ENCODE peak calls at places on chromosomes 11 and 22, in eight cellular contexts. K, S, E, A, J, I, B and T are unnamed samples.

GRCh38 chr22:17137226-17137625 is 16.1 kb upstream of the TMEM121B start:
- DNase-seq in K (no peak), J (no peak), B (no peak), S (no peak), I (no peak), A (no peak), E (no peak), T (no peak)

GRCh38 chr11:101866619-101867491 is 48.0 kb upstream of the CEP126 start:
- DNase-seq in B (no peak), J (no peak), K (peak; percentile 90), I (no peak), E (peak; percentile 93), A (no peak), S (no peak), T (no peak)

GRCh38 chr11:10489444-10489785 is 34.4 kb downstream of the AMPD3 start:
- DNase-seq in S (no peak), J (no peak), E (no peak), I (no peak), A (no peak), B (no peak), K (no peak), T (no peak)

GRCh38 chr11:132982769-132983168 is 549.5 kb downstream of the OPCML start:
- DNase-seq in B (peak; percentile 43), K (no peak), A (no peak), J (no peak), I (no peak), E (no peak), S (no peak), T (no peak)

GRCh38 chr11:69657911-69658605 is 17.1 kb downstream of the LTO1 start:
- DNase-seq in E (peak; percentile 97), I (no peak), A (no peak), K (no peak), B (peak; percentile 88), J (no peak), S (no peak), T (peak; percentile 38)

GRCh38 chr11:1410366-1411291 is 20.9 kb downstream of the BRSK2 start:
- DNase-seq in A (no peak), J (no peak), I (no peak), B (peak; percentile 44), K (no peak), S (no peak), E (no peak), T (peak; percentile 89)

GRCh38 chr22:17741866-17742527 is 32.3 kb downstream of the BID start:
- DNase-seq in K (no peak), J (no peak), A (peak; percentile 40), E (no peak), B (no peak), S (no peak), I (no peak), T (no peak)

GRCh38 chr22:48945621-48946458 is 881.8 kb downstream of the BRD1 start:
- DNase-seq in K (no peak), J (no peak), B (no peak), E (peak; percentile 36), I (no peak), S (no peak), A (no peak), T (no peak)

GRCh38 chr11:35247428-35247827 is 108.5 kb downstream of the CD44 start:
- DNase-seq in I (no peak), E (no peak), S (no peak), A (no peak), J (no peak), B (no peak), K (no peak), T (no peak)

GRCh38 chr11:33690290-33691050 is 10.2 kb downstream of the C11orf91 start:
- DNase-seq in E (peak; percentile 46), K (peak; percentile 94), J (no peak), B (no peak), A (no peak), I (peak; percentile 96), S (peak; percentile 81), T (no peak)

GRCh38 chr11:32895471-32895870 is 2.9 kb downstream of the QSER1 start:
- DNase-seq in I (no peak), B (no peak), S (no peak), J (peak; percentile 28), E (no peak), A (no peak), K (no peak), T (no peak)

GRCh38 chr22:30304495-30305244 is 15.4 kb upstream of the CASTOR1 start:
- DNase-seq in I (no peak), B (no peak), J (no peak), K (no peak), S (no peak), A (no peak), E (no peak), T (no peak)

GRCh38 chr22:39308614-39309363 is 10.6 kb downstream of the RPL3 start:
- DNase-seq in A (no peak), S (peak; percentile 92), E (no peak), I (no peak), B (peak; percentile 48), K (peak; percentile 78), J (peak; percentile 72), T (no peak)

GRCh38 chr22:24133187-24133965 is 47.9 kb upstream of the SUSD2 start:
- DNase-seq in S (no peak), B (peak; percentile 51), K (peak; percentile 27), I (no peak), A (no peak), E (no peak), J (no peak), T (no peak)

GRCh38 chr22:33481550-33481949 is 423.4 kb upstream of the SYN3 start:
- DNase-seq in I (no peak), J (no peak), E (no peak), K (no peak), B (no peak), A (no peak), S (no peak), T (no peak)

GRCh38 chr11:61834278-61835004 is 6.3 kb downstream of the FADS2 start:
- DNase-seq in B (peak; percentile 80), I (no peak), J (peak; percentile 10), K (no peak), S (no peak), E (no peak), A (peak; percentile 87), T (peak; percentile 27)

GRCh38 chr22:49660794-49661781 is 166.6 kb downstream of the BRD1 start:
- DNase-seq in E (no peak), S (no peak), I (no peak), A (no peak), B (no peak), K (no peak), J (no peak), T (no peak)

GRCh38 chr11:116513894-116514293 is 258.9 kb downstream of the BUD13 start:
- DNase-seq in E (peak; percentile 64), J (no peak), K (peak; percentile 54), I (no peak), S (peak; percentile 46), B (peak; percentile 83), A (no peak), T (no peak)

GRCh38 chr11:36447514-36447913 is 62.6 kb downstream of the TRAF6 start:
- DNase-seq in E (no peak), K (no peak), S (no peak), B (peak; percentile 18), A (no peak), I (no peak), J (no peak), T (no peak)

GRCh38 chr11:69027704-69028372 is 14.8 kb upstream of the MRGPRF start:
- DNase-seq in K (peak; percentile 41), I (no peak), J (peak; percentile 93), S (no peak), E (peak; percentile 56), A (no peak), B (no peak), T (no peak)

GRCh38 chr11:86101941-86102407 is 33.1 kb upstream of the PICALM start:
- DNase-seq in B (no peak), I (peak; percentile 77), S (no peak), A (no peak), K (peak; percentile 47), E (no peak), J (peak; percentile 7), T (no peak)

GRCh38 chr11:118485273-118485672 is 42.0 kb upstream of the TTC36 start:
- DNase-seq in K (no peak), S (no peak), J (no peak), E (no peak), B (no peak), I (no peak), A (no peak), T (peak; percentile 34)
- TF ChIP-seq CTCF in K (peak; percentile 14), S (no peak), J (no peak), E (no peak), B (no peak), I (no peak), A (no peak), T (peak; percentile 50)

DNA sequence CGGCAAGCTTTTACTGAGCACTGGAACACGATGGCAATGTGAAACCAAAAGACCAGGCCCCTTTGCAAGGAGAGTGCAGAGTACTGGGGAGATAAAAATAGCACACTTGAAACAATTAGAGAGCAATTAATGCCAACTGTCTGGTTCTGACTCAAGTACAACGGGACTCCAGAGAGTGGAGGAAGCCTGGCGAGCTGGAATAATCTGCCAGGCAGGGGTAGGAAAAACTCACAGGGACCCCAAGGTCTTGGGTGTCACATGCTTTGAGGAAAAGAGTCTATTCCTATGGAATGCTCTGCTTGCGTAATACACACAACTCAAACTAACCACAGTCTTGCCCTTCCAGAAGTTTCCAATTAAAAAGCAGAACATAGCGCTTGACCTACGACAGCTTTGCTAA is 113.0 kb upstream of the CLMP start:
- DNase-seq in E (no peak), J (no peak), S (no peak), K (no peak), B (no peak), A (peak; percentile 19), I (no peak), T (peak; percentile 62)
- TF ChIP-seq REST in E (no peak), J (no peak), S (no peak), K (no peak), B (no peak), A (no peak), I (no peak), T (no peak)

GRCh38 chr22:38208549-38209097 is 6.8 kb downstream of the MAFF start:
- DNase-seq in I (no peak), S (no peak), A (no peak), J (no peak), K (no peak), B (no peak), E (no peak), T (no peak)

GRCh38 chr22:38214248-38215056 is 12.7 kb downstream of the MAFF start:
- DNase-seq in I (no peak), E (no peak), B (peak; percentile 92), S (no peak), J (no peak), A (no peak), K (no peak), T (peak; percentile 85)

GRCh38 chr22:38213319-38214247 is 11.8 kb downstream of the MAFF start:
- DNase-seq in K (no peak), E (no peak), J (no peak), A (peak; percentile 45), B (peak; percentile 47), S (no peak), I (no peak), T (no peak)

GRCh38 chr22:38212442-38212841 is 10.6 kb downstream of the MAFF start:
- DNase-seq in E (no peak), S (no peak), B (no peak), A (no peak), J (no peak), I (no peak), K (no peak), T (no peak)

GRCh38 chr22:38211556-38211955 is 9.8 kb downstream of the MAFF start:
- DNase-seq in S (no peak), J (no peak), E (no peak), A (no peak), I (no peak), B (no peak), K (no peak), T (no peak)
- TF ChIP-seq CTCF in S (no peak), J (no peak), E (no peak), A (no peak), I (no peak), B (no peak), K (no peak), T (no peak)

GRCh38 chr22:37896181-37896592 is 9.9 kb upstream of the MICALL1 start:
- DNase-seq in I (no peak), S (no peak), J (peak; percentile 57), B (peak; percentile 43), E (peak; percentile 90), K (no peak), A (peak; percentile 60), T (no peak)
- TF ChIP-seq REST in I (no peak), S (no peak), J (no peak), B (no peak), E (no peak), K (no peak), A (no peak), T (no peak)